ENCODE peak calls at places on chromosomes 5 and 9, in nine cellular contexts. F is cardiac fibroblast, B is AG09319, I is uterus, K is tibial nerve, J is sigmoid colon, X is PC-9, Y is bronchial epithelial cell, C is A549. V is an unnamed sample.

GRCh38 chr5:31186672-31187267 is 6.7 kb upstream of the CDH6 start:
- DNase-seq in I (no peak), Y (peak), J (no peak), K (no peak), X (no peak), F (peak), C (peak), B (no peak), V (no peak)

GRCh38 chr9:134585746-134586706 is 55.6 kb upstream of the COL5A1 start:
- DNase-seq in C (peak), X (peak), Y (no peak), B (no peak), K (peak), F (peak), J (no peak), I (peak), V (peak)

GRCh38 chr9:5593904-5594303 is 35.0 kb upstream of the RIC1 start:
- DNase-seq in K (no peak), Y (no peak), I (no peak), F (no peak), J (no peak), X (no peak), C (no peak), B (no peak), V (no peak)

GRCh38 chr9:127318651-127319167 is 54.1 kb downstream of the GARNL3 start:
- DNase-seq in K (no peak), C (no peak), J (no peak), F (peak), X (no peak), Y (peak), B (no peak), I (peak), V (peak)

GRCh38 chr5:68215888-68216736 is 556 bp downstream of the PIK3R1 start:
- DNase-seq in F (peak), B (no peak), C (peak), K (no peak), X (peak), J (peak), Y (no peak), I (peak), V (no peak)

GRCh38 chr5:40679071-40679997 is at the start of gene PTGER4:
- DNase-seq in J (peak), F (peak), K (peak), Y (peak), X (peak), B (peak), C (peak), I (peak), V (peak)

GRCh38 chr9:7146582-7146981 is 388.8 kb downstream of the KDM4C start:
- DNase-seq in F (no peak), C (no peak), K (no peak), B (no peak), X (peak), Y (peak), I (no peak), J (no peak), V (no peak)

GRCh38 chr5:154967419-154968024 is 26.6 kb downstream of the MRPL22 start:
- DNase-seq in K (no peak), Y (peak), F (peak), X (no peak), B (no peak), C (peak), J (no peak), I (no peak), V (no peak)

GRCh38 chr9:16364347-16364746 is 506.1 kb downstream of the BNC2 start:
- DNase-seq in K (no peak), B (no peak), F (no peak), Y (no peak), C (no peak), J (no peak), X (no peak), I (no peak), V (no peak)

GRCh38 chr5:89260254-89260653 is 377.3 kb upstream of the MEF2C start:
- DNase-seq in B (no peak), K (no peak), I (no peak), F (peak), C (no peak), X (no peak), Y (peak), J (no peak), V (peak)

GRCh38 chr9:137433916-137434431 is 7.2 kb downstream of the ENTPD8 start:
- DNase-seq in F (no peak), I (no peak), B (no peak), X (no peak), J (no peak), C (no peak), K (no peak), Y (no peak), V (no peak)

GRCh38 chr9:121464968-121465367 is 34.7 kb downstream of the GGTA1 start:
- DNase-seq in I (no peak), Y (no peak), F (no peak), X (no peak), C (no peak), J (no peak), B (no peak), K (no peak), V (no peak)

GRCh38 chr9:136527721-136528710 is 17.8 kb downstream of the NOTCH1 start:
- DNase-seq in F (no peak), B (no peak), C (peak), K (no peak), X (no peak), I (no peak), J (no peak), Y (no peak), V (no peak)

GRCh38 chr9:99905833-99906402 is 536 bp upstream of the STX17 start:
- DNase-seq in K (no peak), B (no peak), I (no peak), C (no peak), F (no peak), Y (peak), X (peak), J (no peak), V (peak)

GRCh38 chr9:70263421-70263820 is 4.6 kb downstream of the SMC5 start:
- DNase-seq in J (no peak), I (no peak), X (no peak), C (no peak), F (no peak), K (no peak), B (no peak), Y (peak), V (peak)

GRCh38 chr9:69453746-69454145 is 128.7 kb downstream of the ENTREP1 start:
- DNase-seq in K (no peak), Y (no peak), J (no peak), C (no peak), X (no peak), F (no peak), I (no peak), B (no peak), V (no peak)

GRCh38 chr9:18122156-18122555 is 351.8 kb upstream of the ADAMTSL1 start:
- DNase-seq in B (no peak), Y (no peak), K (no peak), I (no peak), X (no peak), C (no peak), F (peak), J (no peak), V (peak)

GRCh38 chr9:3857673-3858072 is 331.9 kb upstream of the RFX3 start:
- DNase-seq in B (no peak), Y (peak), X (no peak), C (no peak), I (no peak), J (no peak), F (no peak), K (no peak), V (peak)

GRCh38 chr5:122704247-122705036 is 70.4 kb upstream of the SNX2 start:
- DNase-seq in F (peak), C (peak), J (no peak), K (no peak), B (peak), I (no peak), Y (peak), X (no peak), V (peak)

GRCh38 chr5:175696139-175696854 is 38.4 kb downstream of the HRH2 start:
- DNase-seq in J (peak), I (peak), K (peak), X (peak), Y (no peak), C (peak), F (peak), B (no peak), V (no peak)

GRCh38 chr9:120454427-120454826 is 125.5 kb downstream of the CDK5RAP2 start:
- DNase-seq in K (no peak), B (no peak), X (no peak), I (no peak), C (no peak), J (no peak), F (no peak), Y (no peak), V (no peak)

GRCh38 chr5:83321656-83322055 is 149.9 kb upstream of the VCAN start:
- DNase-seq in F (peak), C (no peak), X (no peak), B (peak), K (no peak), J (no peak), Y (no peak), I (no peak), V (peak)

GRCh38 chr9:136268318-136268717 is 22.7 kb upstream of the QSOX2 start:
- DNase-seq in Y (no peak), B (no peak), K (no peak), F (peak), X (no peak), J (no peak), C (no peak), I (no peak), V (no peak)

GRCh38 chr9:111691686-111692329 is 30.4 kb downstream of the GNG10 start:
- DNase-seq in I (no peak), Y (peak), C (peak), J (no peak), X (no peak), B (peak), F (peak), K (no peak), V (peak)

GRCh38 chr5:41835625-41836024 is 34.6 kb downstream of the OXCT1 start:
- DNase-seq in K (peak), B (peak), F (peak), Y (peak), X (peak), C (no peak), I (peak), J (peak), V (peak)

GRCh38 chr5:94778299-94778698 is 159.8 kb downstream of the SLF1 start:
- DNase-seq in J (no peak), C (no peak), X (no peak), B (no peak), I (no peak), K (no peak), F (no peak), Y (no peak), V (no peak)

DNA sequence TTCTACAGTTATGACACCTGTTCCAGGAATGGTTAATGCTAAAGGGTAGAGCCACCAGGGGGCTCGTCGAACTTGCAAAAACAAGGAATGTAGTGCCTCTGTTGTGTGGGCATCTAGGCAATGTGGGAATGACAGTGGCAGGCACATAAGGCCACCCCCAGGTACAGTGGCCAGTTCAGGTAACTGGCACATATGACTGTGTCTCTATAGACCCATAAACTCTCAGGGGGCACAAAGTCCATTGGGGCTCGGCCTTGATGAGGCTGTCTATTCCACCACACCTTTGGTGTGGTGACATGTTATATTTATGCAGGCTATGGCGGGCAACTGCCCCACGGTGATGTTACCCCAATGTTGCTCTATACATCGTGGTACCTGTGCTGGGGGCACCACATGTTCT is 59.6 kb upstream of the FAM120A start:
- DNase-seq in J (no peak), F (no peak), K (no peak), X (no peak), I (no peak), Y (no peak), B (no peak), C (no peak), V (no peak)
- TF ChIP-seq CTCF in J (no peak), F (no peak), K (no peak), X (no peak), I (no peak), Y (no peak), B (no peak), C (no peak), V (no peak)

GRCh38 chr9:74379718-74380117 is 117.4 kb upstream of the RORB start:
- DNase-seq in B (no peak), J (no peak), X (peak), C (peak), F (no peak), K (no peak), Y (peak), I (no peak), V (peak)
- TF ChIP-seq CTCF in B (peak), J (no peak), X (peak), C (peak), F (no peak), K (no peak), Y (peak), I (no peak), V (peak)

GRCh38 chr5:181181650-181182565 is 23.1 kb downstream of the TRIM7 start:
- DNase-seq in C (no peak), Y (peak), I (peak), B (no peak), X (peak), K (no peak), J (peak), F (peak), V (peak)
- TF ChIP-seq CTCF in C (peak), Y (peak), I (peak), B (peak), X (peak), K (peak), J (peak), F (peak), V (peak)

DNA sequence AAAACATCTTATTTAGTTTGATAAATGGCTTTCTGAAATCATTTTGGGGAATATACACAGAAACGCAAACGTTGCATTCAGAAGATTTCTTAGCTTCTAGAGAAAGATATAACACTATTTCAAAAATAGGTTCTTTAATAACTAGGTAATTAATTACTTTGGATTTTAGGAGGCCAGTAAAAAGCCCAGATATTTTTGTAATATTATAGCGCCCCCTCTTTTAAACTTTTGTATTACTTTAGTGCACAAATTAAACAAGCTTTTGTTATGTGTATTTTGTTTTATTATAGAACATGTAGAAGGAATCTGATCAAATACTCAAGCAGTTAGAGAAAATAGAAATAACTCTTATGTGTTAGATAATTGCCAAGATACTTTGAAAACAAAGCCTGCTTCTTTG is 57.7 kb downstream of the COMMD10 start:
- DNase-seq in I (no peak), C (no peak), J (no peak), X (no peak), K (no peak), F (no peak), Y (no peak), B (no peak), V (no peak)
- TF ChIP-seq CTCF in I (no peak), C (no peak), J (no peak), X (no peak), K (no peak), F (peak), Y (no peak), B (no peak), V (no peak)

DNA sequence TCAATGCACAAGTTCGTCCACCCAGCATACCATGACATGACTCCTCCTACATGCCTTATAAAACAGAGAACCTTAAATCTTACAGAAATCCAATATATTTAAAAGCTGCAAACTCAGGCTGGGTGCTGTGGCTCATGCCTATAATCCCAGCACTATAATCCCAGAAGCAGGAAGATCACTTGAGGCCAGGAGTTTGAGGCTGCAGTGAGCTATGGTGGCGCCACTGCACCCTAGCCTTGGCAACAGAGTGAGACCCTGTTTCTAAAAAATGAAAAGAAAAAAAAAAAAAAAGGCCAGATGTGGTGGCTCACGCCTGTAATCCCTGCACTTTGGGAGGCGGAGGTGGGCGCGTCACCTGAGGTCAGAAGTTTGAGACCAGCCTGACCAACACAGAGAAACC is 68.7 kb downstream of the MTMR12 start:
- DNase-seq in B (no peak), Y (no peak), C (no peak), F (no peak), I (no peak), X (no peak), K (no peak), J (no peak), V (no peak)
- TF ChIP-seq CTCF in B (no peak), Y (no peak), C (no peak), F (no peak), I (no peak), X (no peak), K (no peak), J (no peak), V (no peak)

GRCh38 chr9:89648247-89649000 is 43.6 kb downstream of the GADD45G start:
- DNase-seq in X (no peak), C (no peak), I (no peak), B (no peak), K (no peak), J (peak), Y (no peak), F (no peak), V (no peak)
- TF ChIP-seq CTCF in X (no peak), C (no peak), I (no peak), B (no peak), K (no peak), J (no peak), Y (no peak), F (no peak), V (no peak)

V was measured in astrocyte.